ENCODE peak calls at places on chromosomes 7 and 10, in ten cellular contexts. W, S, O, T, R, F, I, M, K and D are unnamed samples.

GRCh38 chr10:90718185-90718584 is 139.7 kb downstream of the HTR7 start:
- DNase-seq in M (no peak), I (peak), O (no peak), W (no peak), T (no peak), K (no peak), S (no peak), F (no peak), R (no peak), D (no peak)

GRCh38 chr7:118573065-118573464 is 348.6 kb downstream of the ANKRD7 start:
- DNase-seq in F (no peak), K (no peak), T (peak), R (no peak), M (no peak), S (no peak), O (no peak), I (no peak), W (no peak), D (peak)

GRCh38 chr7:27928001-27928400 is 188.0 kb downstream of the TAX1BP1 start:
- DNase-seq in K (no peak), M (no peak), F (no peak), S (no peak), T (no peak), R (no peak), I (no peak), O (no peak), W (no peak), D (no peak)

GRCh38 chr10:47104786-47105385 is 193.7 kb downstream of the PTPN20 start:
- DNase-seq in T (no peak), K (no peak), I (no peak), O (peak), S (no peak), F (no peak), R (no peak), W (no peak), M (no peak), D (no peak)

GRCh38 chr10:58086144-58086762 is 181.4 kb downstream of the IPMK start:
- DNase-seq in S (no peak), K (no peak), R (no peak), W (no peak), M (no peak), O (no peak), T (no peak), F (no peak), I (no peak), D (no peak)

GRCh38 chr10:95988702-95989101 is 54.7 kb upstream of the CCNJ start:
- DNase-seq in M (no peak), W (no peak), O (no peak), R (no peak), K (no peak), F (no peak), T (no peak), S (no peak), I (no peak), D (no peak)

GRCh38 chr7:81031996-81032395 is 113.1 kb upstream of the SEMA3C start:
- DNase-seq in F (no peak), K (no peak), O (no peak), I (no peak), T (no peak), S (no peak), R (no peak), M (no peak), W (no peak), D (no peak)

GRCh38 chr7:98287486-98287959 is 6.0 kb downstream of the BRI3 start:
- DNase-seq in M (no peak), S (peak), K (no peak), I (no peak), F (no peak), T (peak), O (no peak), W (no peak), R (no peak), D (peak)

GRCh38 chr7:101947899-101948298 is 130.5 kb downstream of the CUX1 start:
- DNase-seq in S (peak), R (peak), F (no peak), I (peak), T (no peak), M (no peak), W (no peak), O (no peak), K (no peak), D (no peak)

GRCh38 chr7:101945034-101945758 is 127.8 kb downstream of the CUX1 start:
- DNase-seq in T (no peak), I (no peak), S (no peak), K (no peak), F (no peak), W (no peak), O (no peak), M (no peak), R (no peak), D (no peak)

GRCh38 chr7:101950450-101951119 is 133.2 kb downstream of the CUX1 start:
- DNase-seq in O (no peak), W (no peak), M (no peak), F (no peak), T (no peak), I (peak), S (peak), R (no peak), K (peak), D (no peak)

GRCh38 chr7:101951757-101952156 is 134.3 kb downstream of the CUX1 start:
- DNase-seq in M (no peak), W (no peak), I (no peak), S (no peak), K (no peak), F (no peak), R (no peak), O (no peak), T (no peak), D (no peak)

GRCh38 chr7:101948650-101949049 is 131.2 kb downstream of the CUX1 start:
- DNase-seq in R (no peak), F (no peak), I (no peak), W (no peak), M (no peak), S (no peak), T (no peak), O (no peak), K (no peak), D (no peak)
- H3K27ac ChIP-seq in R (peak), F (no peak), I (no peak), W (no peak), M (no peak), S (peak), T (no peak), O (no peak), K (no peak), D (no peak)

DNA sequence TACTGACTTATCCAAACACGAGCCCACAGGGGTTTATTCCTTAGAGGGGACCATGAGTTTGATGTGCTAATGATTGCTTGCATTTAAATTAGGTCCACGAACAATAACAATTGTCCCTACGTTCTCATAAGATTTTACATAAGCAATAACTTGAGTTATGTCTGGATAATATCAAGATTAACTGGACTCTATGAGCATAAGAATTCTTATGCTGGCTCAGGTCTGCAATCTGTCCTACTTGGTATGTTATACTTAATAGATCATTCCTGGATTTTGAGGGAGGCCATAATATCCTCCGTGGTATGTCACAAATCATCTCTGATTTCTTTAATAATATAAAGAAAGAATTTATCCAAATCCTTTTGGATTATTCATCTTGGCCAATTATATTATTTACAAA is 552.3 kb downstream of the KCNMA1 start:
- DNase-seq in T (no peak), O (no peak), W (no peak), S (no peak), M (no peak), I (no peak), K (no peak), F (no peak), R (no peak), D (no peak)
- H3K27ac ChIP-seq in T (no peak), O (no peak), W (no peak), S (no peak), M (no peak), I (no peak), K (no peak), F (no peak), R (no peak), D (no peak)

DNA sequence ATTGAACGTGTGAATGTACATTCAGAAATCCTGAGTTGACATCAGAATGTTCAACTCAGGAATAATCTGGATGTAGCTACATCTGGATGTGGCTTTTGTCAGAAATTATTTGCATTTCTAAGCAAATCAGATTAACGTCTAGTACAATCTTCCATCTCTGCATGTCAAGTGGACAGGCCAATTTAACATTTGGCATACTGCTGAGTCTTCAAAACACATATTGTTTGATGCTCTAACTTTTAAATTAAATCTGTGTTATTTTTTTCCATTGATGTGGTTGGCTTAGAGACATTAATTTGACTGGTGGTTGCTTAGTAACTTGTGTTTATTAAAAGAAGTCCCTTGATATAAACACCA is 3.4 kb downstream of the STAMBPL1 start:
- DNase-seq in I (no peak), M (no peak), T (no peak), S (no peak), O (no peak), K (no peak), F (no peak), R (no peak), W (no peak), D (no peak)
- H3K27ac ChIP-seq in I (peak), M (no peak), T (peak), S (no peak), O (no peak), K (no peak), F (peak), R (peak), W (no peak), D (no peak)

DNA sequence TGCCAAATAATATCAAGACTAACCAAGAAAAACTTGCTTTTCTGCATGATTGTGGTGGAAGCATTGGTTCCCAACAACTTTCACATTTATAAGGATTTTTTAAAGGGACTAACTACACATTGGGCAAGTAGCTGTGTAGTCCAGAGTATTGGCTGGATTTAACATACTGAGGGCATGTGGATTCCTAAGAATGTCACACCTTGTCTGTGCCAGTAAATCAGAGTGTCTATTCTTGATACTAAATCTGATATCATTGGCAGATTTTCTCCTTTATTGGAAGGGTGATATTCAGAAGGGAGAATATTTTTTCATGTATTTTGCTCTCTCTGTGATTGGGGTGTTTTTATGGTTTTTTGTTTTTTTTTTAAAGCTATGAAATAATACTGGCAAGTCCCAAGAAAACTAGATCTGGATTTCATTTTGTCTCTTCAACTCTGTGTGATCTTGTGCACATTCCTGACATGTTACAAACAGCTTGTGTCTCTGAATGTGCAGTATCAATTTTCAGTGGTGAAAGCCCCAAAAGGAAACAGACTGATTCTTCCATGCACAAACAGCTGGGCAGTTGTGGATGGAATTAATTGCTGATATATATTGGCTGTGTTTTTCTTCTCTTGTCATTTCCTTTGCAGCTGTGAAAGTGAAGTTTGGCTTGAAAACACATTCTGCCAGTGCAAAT is 67.3 kb downstream of the ADD3 start:
- DNase-seq in I (peak), F (no peak), K (no peak), T (no peak), M (no peak), S (peak), W (no peak), O (no peak), R (no peak), D (no peak)
- H3K27ac ChIP-seq in I (peak), F (no peak), K (no peak), T (peak), M (no peak), S (no peak), W (no peak), O (peak), R (no peak), D (peak)

GRCh38 chr10:62046522-62047239 is 145.2 kb downstream of the ARID5B start:
- DNase-seq in I (peak), W (no peak), R (no peak), T (no peak), O (no peak), S (peak), K (no peak), F (no peak), M (no peak), D (no peak)
- H3K27ac ChIP-seq in I (peak), W (peak), R (peak), T (peak), O (peak), S (peak), K (no peak), F (peak), M (no peak), D (peak)

GRCh38 chr10:66880826-66881225 is 45.0 kb upstream of the LRRTM3 start:
- DNase-seq in R (no peak), I (no peak), M (no peak), W (no peak), O (no peak), S (no peak), K (no peak), F (no peak), T (no peak), D (no peak)
- H3K27ac ChIP-seq in R (no peak), I (no peak), M (no peak), W (no peak), O (no peak), S (no peak), K (no peak), F (no peak), T (no peak), D (no peak)

DNA sequence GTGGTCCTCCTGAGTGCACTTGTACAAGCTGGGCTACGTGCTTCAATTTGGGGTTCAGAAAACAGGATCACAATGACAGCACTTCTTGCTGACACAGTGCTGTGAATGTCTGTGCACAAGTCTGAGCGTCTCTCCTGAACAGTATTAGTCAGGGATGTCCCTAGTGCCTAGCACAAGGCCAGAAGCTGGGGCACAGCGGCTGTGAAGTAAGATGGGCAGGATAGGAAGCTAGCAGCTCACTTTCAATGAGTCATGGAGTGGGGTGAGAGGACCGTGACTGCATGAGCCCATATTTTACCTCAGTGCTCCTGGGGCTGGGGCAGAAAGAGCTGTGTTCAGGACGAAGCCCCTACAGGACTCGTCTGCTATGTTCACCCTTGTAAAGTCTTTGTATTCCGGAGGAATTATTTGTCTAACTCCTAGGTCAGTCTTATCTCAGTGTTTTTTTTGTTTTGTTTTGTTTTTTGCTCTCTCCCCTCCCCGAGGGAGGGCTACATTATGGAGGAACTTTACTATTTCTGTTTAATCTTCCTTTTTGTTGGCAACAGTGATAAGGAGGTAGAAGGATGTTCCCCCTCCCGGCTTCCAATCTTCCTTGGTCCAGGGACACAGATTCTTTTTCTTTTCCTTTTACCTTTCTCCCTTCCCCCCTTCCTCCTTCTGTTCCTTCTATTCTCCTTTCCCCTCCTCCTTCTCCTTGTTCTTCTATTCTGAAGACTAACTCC is 2.8 kb upstream of the LRMDA start:
- DNase-seq in W (no peak), R (peak), F (no peak), I (peak), O (no peak), T (peak), K (no peak), M (no peak), S (no peak), D (no peak)
- H3K27ac ChIP-seq in W (no peak), R (peak), F (no peak), I (no peak), O (peak), T (peak), K (no peak), M (no peak), S (no peak), D (no peak)

DNA sequence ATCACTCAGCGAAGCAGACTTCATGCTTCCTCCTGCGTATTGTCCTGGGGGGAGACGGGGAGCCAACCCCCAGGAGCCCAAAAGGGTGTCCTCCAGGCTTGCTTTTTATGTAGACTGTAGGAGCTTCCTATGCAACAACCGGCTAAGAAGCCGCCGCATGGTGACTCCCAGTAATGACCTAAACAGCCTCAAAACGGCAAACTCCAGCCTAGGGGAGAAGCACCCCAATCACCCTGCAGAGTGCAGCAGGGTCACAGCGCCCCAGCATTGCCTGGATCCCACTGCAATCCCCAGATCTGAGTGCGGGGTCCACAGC is 52.0 kb downstream of the PROSER2 start:
- DNase-seq in K (no peak), W (no peak), I (no peak), T (no peak), R (no peak), M (no peak), S (no peak), F (no peak), O (no peak), D (no peak)
- H3K27ac ChIP-seq in K (no peak), W (no peak), I (no peak), T (peak), R (no peak), M (no peak), S (peak), F (no peak), O (peak), D (peak)

GRCh38 chr7:96728139-96728538 is 18.5 kb upstream of the SEM1 start:
- DNase-seq in M (no peak), W (no peak), S (no peak), R (no peak), I (no peak), O (no peak), T (peak), K (no peak), F (no peak), D (no peak)
- H3K27ac ChIP-seq in M (no peak), W (no peak), S (no peak), R (no peak), I (no peak), O (no peak), T (peak), K (no peak), F (no peak), D (no peak)

DNA sequence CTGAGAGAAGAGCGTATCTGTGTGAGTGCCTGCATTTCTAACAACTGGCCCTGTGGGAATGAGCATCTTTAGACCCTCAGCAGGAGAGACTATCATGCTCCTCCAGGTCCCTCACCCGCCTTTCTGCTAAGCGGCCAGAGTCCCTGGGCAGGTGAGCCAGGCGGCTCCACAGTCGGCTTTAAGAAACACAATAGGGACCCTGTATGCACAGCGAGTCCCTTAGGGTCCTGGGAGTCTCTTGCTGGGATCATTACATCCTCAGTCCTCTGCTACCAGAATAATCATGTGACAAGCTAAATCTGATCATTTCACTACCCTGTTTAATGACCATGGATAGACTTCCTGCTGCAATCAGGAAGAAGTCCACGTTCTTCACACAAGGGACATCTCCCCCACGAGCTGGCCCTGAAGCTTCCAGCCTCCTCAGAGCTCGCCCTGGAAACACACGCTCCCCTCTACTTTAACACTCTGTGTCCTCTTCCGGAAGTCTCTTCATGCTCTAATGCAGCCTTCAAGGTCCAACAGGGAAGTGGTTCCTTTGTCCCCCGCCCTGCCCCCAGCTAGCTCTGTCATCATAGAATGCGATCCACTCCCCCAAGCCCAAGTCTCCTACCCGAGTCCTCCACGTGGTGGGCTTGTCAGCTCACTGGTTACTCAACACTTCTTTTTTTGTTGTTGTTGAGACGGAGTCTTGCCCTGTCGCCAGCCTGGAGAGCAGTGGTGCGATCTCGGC is 101.6 kb downstream of the RNF216 start:
- DNase-seq in O (no peak), K (no peak), M (no peak), R (no peak), W (no peak), I (no peak), T (no peak), F (no peak), S (no peak), D (no peak)
- H3K27ac ChIP-seq in O (peak), K (peak), M (no peak), R (no peak), W (no peak), I (no peak), T (no peak), F (no peak), S (no peak), D (no peak)